ENCODE peak calls at places on chromosomes 11 and 22, in four cellular contexts. E is left ventricle myocardium inferior, X is HAP-1, L is AG08395. M is an unnamed sample.

GRCh38 chr11:76835928-76836612 is 24.6 kb upstream of the ACER3 start:
- DNase-seq in E (peak; percentile 33), X (no peak), L (peak; percentile 89), M (peak; percentile 65)

GRCh38 chr11:35763301-35763700 is 100.7 kb downstream of the TRIM44 start:
- DNase-seq in E (no peak), X (no peak), L (no peak), M (no peak)

GRCh38 chr22:22702874-22703570 is 58.6 kb downstream of the GGTLC2 start:
- DNase-seq in E (no peak), X (no peak), L (no peak), M (no peak)

GRCh38 chr11:97893612-97894011 is 1127.1 kb upstream of the CNTN5 start:
- DNase-seq in E (no peak), X (no peak), L (no peak), M (no peak)

GRCh38 chr11:23124996-23125395 is 264.7 kb upstream of the CCDC179 start:
- DNase-seq in E (no peak), X (no peak), L (no peak), M (no peak)

GRCh38 chr11:33303541-33303940 is 46.4 kb downstream of the HIPK3 start:
- DNase-seq in E (no peak), X (no peak), L (no peak), M (no peak)

GRCh38 chr11:17985517-17985916 is 27.3 kb downstream of the SERGEF start:
- DNase-seq in E (no peak), X (no peak), L (no peak), M (peak; percentile 25)

GRCh38 chr11:60169264-60169915 is 13.5 kb downstream of the MS4A6A start:
- DNase-seq in E (no peak), X (peak; percentile 41), L (no peak), M (no peak)

GRCh38 chr22:41910050-41910598 is 4.8 kb downstream of the SHISA8 start:
- DNase-seq in E (peak; percentile 36), X (no peak), L (no peak), M (peak; percentile 60)

GRCh38 chr11:116694017-116694725 is 78.6 kb downstream of the BUD13 start:
- DNase-seq in E (no peak), X (no peak), L (no peak), M (no peak)

GRCh38 chr11:75503531-75504099 is 22.1 kb downstream of the GDPD5 start:
- DNase-seq in E (no peak), X (no peak), L (no peak), M (no peak)

GRCh38 chr22:20407829-20408228 is 13.9 kb downstream of the ZNF74 start:
- DNase-seq in E (no peak), X (peak; percentile 5), L (no peak), M (peak; percentile 7)

GRCh38 chr11:57778318-57779037 is 16.9 kb downstream of the CTNND1 start:
- DNase-seq in E (peak; percentile 92), X (peak; percentile 94), L (peak; percentile 94), M (peak; percentile 88)

GRCh38 chr11:1565173-1565903 is 6.7 kb downstream of the DUSP8 start:
- DNase-seq in E (no peak), X (peak; percentile 6), L (no peak), M (no peak)

GRCh38 chr11:98674390-98674789 is 346.4 kb upstream of the CNTN5 start:
- DNase-seq in E (no peak), X (no peak), L (no peak), M (no peak)

GRCh38 chr11:2446590-2447252 is 1.9 kb downstream of the KCNQ1 start:
- DNase-seq in E (no peak), X (no peak), L (no peak), M (no peak)

GRCh38 chr11:128323381-128323780 is 264.0 kb downstream of the ETS1 start:
- DNase-seq in E (no peak), X (no peak), L (peak; percentile 53), M (peak; percentile 45)

GRCh38 chr22:35480627-35481565 is 59.7 kb upstream of the RASD2 start:
- DNase-seq in E (no peak), X (no peak), L (peak; percentile 29), M (no peak)

GRCh38 chr11:117016246-117016645 is 82.0 kb downstream of the SIK3 start:
- DNase-seq in E (no peak), X (no peak), L (no peak), M (no peak)

GRCh38 chr11:16805942-16806341 is 67.5 kb downstream of the C11orf58 start:
- DNase-seq in E (no peak), X (no peak), L (no peak), M (no peak)

GRCh38 chr22:41147722-41148121 is 55.3 kb downstream of the EP300 start:
- DNase-seq in E (no peak), X (no peak), L (no peak), M (no peak)

M was measured in AG08396.